ENCODE peak calls at places on chromosomes 12 and 14, in five cellular contexts. D is left ventricle myocardium inferior, F is Peyer's patch, M is mammary epithelial cell, H is IMR-90. A is an unnamed sample. For H3K4me1, the result is how much of the 10 kb centered on the place peaks cover.

GRCh38 chr12:31011336-31011735 is 62.3 kb upstream of the DDX11 start:
- DNase-seq in D (no peak), F (no peak), M (no peak), H (no peak), A (no peak)

GRCh38 chr14:44053422-44053821 is 453.7 kb downstream of the FSCB start:
- DNase-seq in M (no peak), F (no peak), D (no peak), H (no peak), A (no peak)

GRCh38 chr14:91223028-91223783 is 21.3 kb downstream of the GPR68 start:
- DNase-seq in H (no peak), F (no peak), D (no peak), M (peak), A (no peak)

GRCh38 chr12:32217354-32218310 is 111.0 kb downstream of the BICD1 start:
- DNase-seq in D (no peak), M (peak), H (peak), F (no peak), A (no peak)

GRCh38 chr12:51391047-51391837 is at the start of gene GALNT6:
- DNase-seq in H (no peak), D (no peak), M (peak), F (peak), A (no peak)

GRCh38 chr14:92934196-92935085 is 11.5 kb downstream of the CHGA start:
- DNase-seq in M (no peak), H (no peak), F (no peak), D (no peak), A (no peak)

GRCh38 chr12:111745201-111745600 is 21.5 kb upstream of the ALDH2 start:
- DNase-seq in D (no peak), F (no peak), H (no peak), M (no peak), A (no peak)

GRCh38 chr12:54412348-54412747 is 6.7 kb downstream of the ITGA5 start:
- DNase-seq in H (no peak), F (no peak), D (no peak), M (no peak), A (no peak)

GRCh38 chr12:117321572-117321971 is 39.9 kb downstream of the NOS1 start:
- DNase-seq in H (no peak), F (no peak), D (no peak), M (no peak), A (no peak)

GRCh38 chr14:60648934-60649814 is at the start of gene SIX1:
- DNase-seq in D (peak), F (peak), H (peak), M (peak), A (peak)

GRCh38 chr14:66468778-66469367 is 17.3 kb upstream of the CCDC196 start:
- DNase-seq in F (no peak), D (no peak), M (no peak), H (no peak), A (no peak)

GRCh38 chr12:13340149-13340548 is 143.6 kb downstream of the EMP1 start:
- DNase-seq in H (no peak), D (no peak), F (no peak), M (peak), A (no peak)

DNA sequence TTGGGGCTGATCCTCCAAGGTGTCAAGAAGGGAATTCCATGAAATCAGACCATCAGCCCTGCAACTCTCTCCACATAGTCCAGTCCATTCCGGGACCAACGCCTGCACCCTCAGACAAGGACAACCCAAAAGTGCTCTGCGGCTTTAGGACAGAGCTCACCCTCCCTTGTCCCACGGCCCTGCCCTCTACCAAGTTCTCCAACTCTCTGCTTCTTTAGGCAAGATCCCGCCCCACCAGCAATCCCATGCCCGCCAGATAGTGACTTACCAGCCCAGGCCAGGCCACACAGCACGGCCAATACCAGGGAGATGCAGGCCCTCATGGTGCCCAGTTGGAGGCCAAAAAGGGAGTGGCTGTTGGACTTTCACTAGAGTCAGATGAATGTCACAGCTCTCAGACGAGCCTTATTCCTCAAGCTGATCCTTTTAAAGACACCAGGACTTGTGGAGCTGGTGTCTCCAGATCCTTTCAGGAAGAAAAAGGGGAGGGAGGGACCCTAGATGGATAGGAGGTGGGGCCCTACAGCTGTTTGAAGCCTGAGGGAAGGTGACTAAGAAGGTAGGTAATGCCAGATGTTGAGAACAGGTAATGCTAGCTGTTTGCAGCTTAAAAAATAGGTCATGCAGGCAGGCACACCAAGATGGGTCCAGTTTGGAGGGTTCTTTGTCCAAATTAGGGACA is at the start of gene ENDOU:
- DNase-seq in D (no peak), F (peak), H (no peak), M (no peak), A (no peak)
- H3K4me1 ChIP-seq in D (under half), F (under half), H (under half), M (under half), A (under half)

GRCh38 chr12:88784166-88784565 is 203.9 kb upstream of the KITLG start:
- DNase-seq in M (no peak), F (no peak), H (no peak), D (no peak), A (no peak)
- H3K4me1 ChIP-seq in M (under half), F (under half), H (under half), D (under half), A (under half)

GRCh38 chr12:75481013-75481705 is 604 bp downstream of the GLIPR1 start:
- DNase-seq in F (no peak), H (no peak), M (no peak), D (no peak), A (no peak)
- H3K4me1 ChIP-seq in F (under half), H (under half), M (under half), D (under half), A (under half)

GRCh38 chr12:104669851-104670337 is 213.1 kb downstream of the CHST11 start:
- DNase-seq in M (no peak), H (peak), D (peak), F (no peak), A (peak)
- H3K4me1 ChIP-seq in M (half or more), H (under half), D (half or more), F (under half), A (under half)

GRCh38 chr14:69770559-69770958 is 3.6 kb downstream of the SRSF5 start:
- DNase-seq in H (no peak), M (no peak), F (no peak), D (no peak), A (no peak)

GRCh38 chr14:69771136-69771535 is 4.2 kb downstream of the SRSF5 start:
- DNase-seq in D (no peak), H (no peak), M (no peak), F (no peak), A (no peak)

GRCh38 chr14:69767369-69767999 is 542 bp downstream of the SRSF5 start:
- DNase-seq in M (peak), D (peak), F (peak), H (peak), A (peak)

GRCh38 chr14:69768873-69769272 is 1.9 kb downstream of the SRSF5 start:
- DNase-seq in H (no peak), D (no peak), M (peak), F (no peak), A (no peak)

DNA sequence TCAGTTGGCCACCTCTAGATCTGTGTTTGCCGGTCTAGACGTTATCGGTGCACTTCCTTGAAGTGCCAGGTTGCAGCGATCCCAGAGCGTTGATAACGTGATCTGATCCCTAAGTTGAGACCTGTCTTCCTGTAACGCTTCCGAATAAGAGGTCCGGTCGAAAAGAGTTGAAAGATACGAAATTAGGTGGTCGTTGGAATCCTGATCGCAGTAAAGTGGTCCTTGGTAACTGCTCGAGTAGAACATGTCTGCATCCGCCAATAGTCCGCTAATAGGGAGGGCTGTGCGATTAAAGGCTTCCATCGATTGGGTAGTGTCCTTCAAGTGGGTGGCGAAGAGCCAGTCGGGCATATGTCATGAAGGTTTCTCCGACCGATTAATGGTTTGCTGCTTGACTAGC is 2.7 kb downstream of the SRSF5 start:
- DNase-seq in D (no peak), M (no peak), H (no peak), F (no peak), A (no peak)
- H3K4me1 ChIP-seq in D (half or more), M (under half), H (under half), F (under half), A (under half)

GRCh38 chr12:75754698-75755097 is 243.3 kb upstream of the KRR1 start:
- DNase-seq in M (no peak), D (no peak), H (peak), F (no peak), A (no peak)
- H3K4me1 ChIP-seq in M (under half), D (under half), H (under half), F (under half), A (under half)

GRCh38 chr14:95536036-95536577 is 1.3 kb downstream of the GLRX5 start:
- DNase-seq in M (no peak), F (no peak), D (no peak), H (no peak), A (no peak)
- H3K4me1 ChIP-seq in M (under half), F (under half), D (half or more), H (under half), A (under half)

DNA sequence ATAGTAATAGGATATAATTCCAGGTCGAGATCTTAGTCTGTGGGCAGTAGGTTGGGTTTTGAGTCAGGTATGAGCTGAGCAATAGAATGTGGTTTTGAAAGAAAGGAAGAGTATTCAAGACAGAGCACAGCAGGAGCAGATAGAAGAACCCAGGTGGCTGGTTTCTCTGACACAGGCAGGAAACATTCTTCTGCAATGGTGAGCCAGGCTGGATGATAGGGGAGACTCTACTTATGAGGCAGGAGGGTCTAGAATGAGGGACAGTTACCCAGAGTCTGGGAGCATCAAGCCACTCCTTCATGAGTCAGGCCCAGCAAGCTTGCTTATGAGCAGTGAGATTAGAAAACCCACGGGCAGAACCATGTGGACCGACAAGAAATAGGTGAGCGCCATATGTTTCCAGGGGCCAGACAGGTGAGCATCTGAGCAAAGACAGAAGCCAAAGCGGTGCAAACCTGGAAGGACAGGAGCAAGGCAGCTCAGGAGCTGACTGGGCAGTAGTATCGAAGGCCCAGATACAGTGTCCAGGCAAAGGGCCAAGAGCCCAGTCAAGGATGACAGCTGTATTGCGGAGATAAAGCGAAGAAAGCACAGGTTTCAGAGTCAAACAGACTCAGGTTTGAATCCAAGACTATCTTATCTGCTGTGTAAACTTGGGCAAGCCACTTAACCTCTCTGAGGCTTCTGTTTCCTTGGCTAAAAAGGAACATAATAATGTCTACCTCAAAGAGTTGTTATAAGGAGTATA is 22.5 kb upstream of the PCNX1 start:
- DNase-seq in D (no peak), M (peak), F (no peak), H (no peak), A (no peak)
- H3K4me1 ChIP-seq in D (under half), M (half or more), F (under half), H (under half), A (under half)

DNA sequence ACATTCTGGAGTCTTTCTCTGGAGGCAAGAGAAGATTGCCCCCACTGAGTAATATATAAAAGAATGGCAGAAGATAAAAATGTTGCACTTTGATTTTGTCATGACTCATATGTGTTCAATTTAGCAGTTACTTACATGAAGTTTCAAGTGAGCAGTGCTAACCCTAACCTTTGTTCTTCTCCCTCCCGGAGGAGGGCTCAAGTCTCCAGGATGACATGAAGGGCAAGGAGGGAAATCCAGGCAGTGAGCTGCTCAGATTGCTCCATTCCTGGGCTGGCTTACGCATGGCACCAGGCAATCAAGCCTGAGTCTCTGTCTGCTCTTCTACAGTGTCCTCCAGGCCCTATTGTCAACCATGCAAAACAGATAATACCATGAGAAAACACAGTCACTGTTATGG is 322.3 kb downstream of the DUSP6 start:
- DNase-seq in M (no peak), F (no peak), D (no peak), H (peak), A (no peak)
- H3K4me1 ChIP-seq in M (under half), F (under half), D (under half), H (under half), A (under half)